ENCODE peak calls at places on chromosomes 3 and 15, in nine cellular contexts. B is endothelial cell; F is mucosa of descending colon; N is GM06990; P is NCI-H2081; O is fibroblast of lung; W is naive thymus-derived CD8-positive, alpha-beta T cell; J is germinal center; I is K562. K is an unnamed sample.

GRCh38 chr15:65583701-65584100 is 27.2 kb downstream of the INTS14 start:
- DNase-seq in B (peak; percentile 65), F (no peak), N (peak; percentile 12), P (no peak), O (peak; percentile 29), W (peak; percentile 58), J (peak; percentile 19), I (no peak), K (peak; percentile 53)

GRCh38 chr3:108011616-108012015 is 79.2 kb downstream of the CD47 start:
- DNase-seq in B (no peak), F (no peak), N (no peak), P (no peak), O (no peak), W (no peak), J (no peak), I (no peak), K (no peak)

GRCh38 chr15:70271422-70272088 is 173.8 kb upstream of the TLE3 start:
- DNase-seq in B (no peak), F (no peak), N (no peak), P (peak; percentile 12), O (peak; percentile 97), W (no peak), J (no peak), I (peak; percentile 16), K (peak; percentile 90)

GRCh38 chr15:56491110-56491722 is 26.3 kb upstream of the MNS1 start:
- DNase-seq in B (peak; percentile 72), F (no peak), N (no peak), P (peak; percentile 75), O (peak; percentile 86), W (peak; percentile 42), J (peak; percentile 72), I (peak; percentile 74), K (peak; percentile 60)

GRCh38 chr3:46408853-46409252 is 1.8 kb downstream of the CCRL2 start:
- DNase-seq in B (no peak), F (no peak), N (no peak), P (no peak), O (no peak), W (no peak), J (no peak), I (peak; percentile 39), K (no peak)

GRCh38 chr3:9351709-9352126 is 11.1 kb upstream of the THUMPD3 start:
- DNase-seq in B (no peak), F (no peak), N (no peak), P (no peak), O (no peak), W (no peak), J (no peak), I (no peak), K (no peak)

GRCh38 chr3:127304121-127304744 is 16.4 kb upstream of the PRR20G start:
- DNase-seq in B (no peak), F (peak; percentile 92), N (no peak), P (peak; percentile 99), O (no peak), W (no peak), J (no peak), I (peak; percentile 9), K (no peak)

GRCh38 chr15:85733415-85733814 is 61.3 kb downstream of the KLHL25 start:
- DNase-seq in B (no peak), F (no peak), N (no peak), P (no peak), O (peak; percentile 45), W (no peak), J (no peak), I (no peak), K (no peak)

GRCh38 chr3:16801698-16802097 is 83.1 kb upstream of the PLCL2 start:
- DNase-seq in B (no peak), F (no peak), N (no peak), P (no peak), O (no peak), W (no peak), J (peak; percentile 41), I (no peak), K (peak; percentile 54)

K was measured in H4.